ENCODE peak calls at places on chromosomes 2 and 18, in four cellular contexts. I is activated T-helper 9 cell treated with anti-CD3 and anti-CD28 coated beads, Interleukin-2, amount 50 U/mL, for 16 hours; C is aorta; X is SJSA1. W is an unnamed sample.

GRCh38 chr2:84302513-84303412 is 156.3 kb downstream of the SUCLG1 start:
- DNase-seq in I (no peak), C (no peak), X (peak), W (peak)

GRCh38 chr2:5070257-5070656 is 621.9 kb upstream of the SOX11 start:
- DNase-seq in I (no peak), C (no peak), X (no peak), W (no peak)

GRCh38 chr2:187593697-187594096 is 39.5 kb upstream of the TFPI start:
- DNase-seq in I (no peak), C (no peak), X (no peak), W (no peak)

GRCh38 chr2:237465515-237466227 is 21.4 kb upstream of the MLPH start:
- DNase-seq in I (no peak), C (peak), X (peak), W (peak)

GRCh38 chr2:33666879-33667278 is 67.8 kb upstream of the FAM98A start:
- DNase-seq in I (no peak), C (no peak), X (no peak), W (no peak)

GRCh38 chr2:207265849-207266248 is 100.1 kb upstream of the KLF7 start:
- DNase-seq in I (no peak), C (no peak), X (no peak), W (no peak)

GRCh38 chr2:163417596-163418337 is 318.0 kb downstream of the FIGN start:
- DNase-seq in I (no peak), C (no peak), X (no peak), W (no peak)

GRCh38 chr2:8525582-8526402 is 156.1 kb upstream of the ID2 start:
- DNase-seq in I (no peak), C (peak), X (no peak), W (no peak)

GRCh38 chr18:50737127-50737526 is 82.7 kb downstream of the MRO start:
- DNase-seq in I (no peak), C (no peak), X (no peak), W (no peak)

GRCh38 chr2:239445771-239446524 is 45.1 kb upstream of the HDAC4 start:
- DNase-seq in I (no peak), C (no peak), X (no peak), W (no peak)

GRCh38 chr2:180202591-180202990 is 195.5 kb upstream of the CWC22 start:
- DNase-seq in I (no peak), C (no peak), X (no peak), W (no peak)

GRCh38 chr2:38439226-38439612 is 62.1 kb upstream of the ATL2 start:
- DNase-seq in I (no peak), C (no peak), X (no peak), W (no peak)

GRCh38 chr18:78429127-78430108 is 550.2 kb upstream of the SALL3 start:
- DNase-seq in I (no peak), C (peak), X (no peak), W (no peak)

GRCh38 chr2:233029321-233029720 is 3.2 kb upstream of the NEU2 start:
- DNase-seq in I (no peak), C (peak), X (no peak), W (no peak)

GRCh38 chr2:46716806-46717732 is 198.5 kb downstream of the MCFD2 start:
- DNase-seq in I (no peak), C (no peak), X (peak), W (no peak)

GRCh38 chr2:118122768-118123335 is 34.6 kb downstream of the INSIG2 start:
- DNase-seq in I (no peak), C (no peak), X (no peak), W (no peak)

GRCh38 chr18:8699948-8700347 is 5.4 kb upstream of the MTCL1 start:
- DNase-seq in I (no peak), C (no peak), X (no peak), W (no peak)

GRCh38 chr2:208135794-208136369 is 6.3 kb upstream of the CRYGC start:
- DNase-seq in I (no peak), C (no peak), X (no peak), W (no peak)

GRCh38 chr2:177169810-177170514 is 42.6 kb upstream of the HNRNPA3 start:
- DNase-seq in I (no peak), C (no peak), X (peak), W (no peak)

GRCh38 chr2:73341039-73341438 is 44.6 kb upstream of the ALMS1 start:
- DNase-seq in I (no peak), C (no peak), X (no peak), W (no peak)

GRCh38 chr2:46300406-46300832 is 3.2 kb downstream of the EPAS1 start:
- DNase-seq in I (no peak), C (no peak), X (no peak), W (no peak)

GRCh38 chr2:159904127-159904564 is 106.1 kb upstream of the CD302 start:
- DNase-seq in I (peak), C (peak), X (no peak), W (no peak)

GRCh38 chr2:124983595-124983994 is 958.5 kb downstream of the CNTNAP5 start:
- DNase-seq in I (no peak), C (no peak), X (peak), W (peak)

GRCh38 chr2:171297951-171298350 is 135.8 kb downstream of the METTL8 start:
- DNase-seq in I (no peak), C (no peak), X (no peak), W (no peak)

GRCh38 chr18:25557006-25557405 is 205.0 kb upstream of the ZNF521 start:
- DNase-seq in I (no peak), C (no peak), X (no peak), W (no peak)

GRCh38 chr18:44876024-44876423 is 195.3 kb downstream of the SETBP1 start:
- DNase-seq in I (no peak), C (no peak), X (no peak), W (no peak)